ENCODE peak calls at places on chromosomes 11 and 22, in ten cellular contexts. I is adrenal gland; E is CD8-positive, alpha-beta memory T cell; M is left ventricle myocardium inferior; T is CD4-positive, alpha-beta T cell; Z is IMR-90; J is lower lobe of right lung; F is breast epithelium; P is K562; S is brain microvascular endothelial cell. D is an unnamed sample.

GRCh38 chr11:9047986-9048522 is 43.3 kb downstream of the SCUBE2 start:
- DNase-seq in I (no peak), E (no peak), M (no peak), T (no peak), Z (peak; percentile 34), J (no peak), F (no peak), P (no peak), S (no peak), D (no peak)

GRCh38 chr11:134949121-134949591 is 537.1 kb upstream of the B3GAT1 start:
- DNase-seq in I (peak; percentile 11), E (no peak), M (no peak), T (no peak), Z (peak; percentile 77), J (no peak), F (no peak), P (no peak), S (peak; percentile 72), D (peak; percentile 67)

GRCh38 chr22:26615149-26615548 is 2.7 kb downstream of the CRYBB1 start:
- DNase-seq in I (no peak), E (no peak), M (no peak), T (no peak), Z (no peak), J (no peak), F (no peak), P (no peak), S (no peak), D (no peak)

GRCh38 chr22:28935713-28936112 is 52.3 kb downstream of the ZNRF3 start:
- DNase-seq in I (no peak), E (no peak), M (no peak), T (no peak), Z (no peak), J (no peak), F (no peak), P (no peak), S (no peak), D (no peak)

GRCh38 chr11:68812526-68812925 is 29.2 kb downstream of the CPT1A start:
- DNase-seq in I (no peak), E (no peak), M (peak; percentile 27), T (no peak), Z (no peak), J (no peak), F (no peak), P (no peak), S (no peak), D (no peak)

GRCh38 chr11:63905179-63905578 is 11.8 kb downstream of the RCOR2 start:
- DNase-seq in I (no peak), E (no peak), M (no peak), T (no peak), Z (peak; percentile 19), J (no peak), F (no peak), P (no peak), S (no peak), D (no peak)

GRCh38 chr11:105862736-105863367 is 159.2 kb downstream of the MSANTD4 start:
- DNase-seq in I (no peak), E (peak; percentile 10), M (no peak), T (no peak), Z (peak; percentile 68), J (no peak), F (no peak), P (no peak), S (peak; percentile 52), D (peak; percentile 1)

GRCh38 chr11:114317738-114318137 is 21.5 kb downstream of the NNMT start:
- DNase-seq in I (no peak), E (no peak), M (peak; percentile 39), T (no peak), Z (peak; percentile 67), J (no peak), F (no peak), P (peak; percentile 53), S (no peak), D (no peak)

GRCh38 chr11:122803306-122803705 is 35.0 kb upstream of the CRTAM start:
- DNase-seq in I (no peak), E (no peak), M (no peak), T (no peak), Z (peak; percentile 79), J (no peak), F (no peak), P (no peak), S (peak; percentile 64), D (no peak)

GRCh38 chr22:30325065-30325720 is 1.5 kb downstream of the TBC1D10A start:
- DNase-seq in I (peak; percentile 84), E (no peak), M (no peak), T (no peak), Z (peak; percentile 90), J (no peak), F (no peak), P (no peak), S (peak; percentile 77), D (peak; percentile 79)

GRCh38 chr11:68643576-68643975 is 40.8 kb upstream of the GAL start:
- DNase-seq in I (no peak), E (no peak), M (no peak), T (no peak), Z (peak; percentile 21), J (no peak), F (no peak), P (peak; percentile 33), S (peak; percentile 27), D (no peak)

DNA sequence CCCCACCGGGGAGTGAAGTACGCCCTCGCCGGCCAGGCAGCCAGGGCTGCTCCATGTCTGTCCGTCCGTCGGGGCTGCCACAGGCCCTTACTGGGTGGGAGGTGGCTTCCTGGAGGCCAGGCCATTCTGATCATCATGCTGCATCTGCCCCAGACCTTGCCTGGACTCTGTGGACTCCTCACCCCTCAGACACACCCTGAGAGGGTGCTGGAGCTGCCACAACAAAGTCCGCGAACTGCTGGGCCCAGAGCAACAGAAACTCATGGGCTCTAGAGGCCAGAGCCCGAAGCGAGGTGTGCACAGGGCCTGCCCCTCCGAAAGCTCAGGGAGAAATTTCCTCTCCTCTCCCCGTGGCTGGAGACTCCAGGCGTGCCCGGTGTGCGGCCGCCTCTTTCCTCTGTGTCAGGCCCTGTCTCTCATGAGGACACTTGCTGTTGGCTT is 124.2 kb downstream of the KCNQ1OT1 start:
- DNase-seq in I (peak; percentile 1), E (no peak), M (peak; percentile 11), T (no peak), Z (no peak), J (peak; percentile 36), F (peak; percentile 41), P (no peak), S (no peak), D (no peak)
- H3K27ac ChIP-seq in I (no peak overlapping the region), E (no peak overlapping the region), M (no peak overlapping the region), T (no peak overlapping the region), Z (no peak overlapping the region), J (no peak overlapping the region), F (peak overlapping the region; percentile 68), P (no peak overlapping the region), S (no peak overlapping the region), D (no peak overlapping the region)

GRCh38 chr11:75944515-75944914 is 129.5 kb downstream of the UVRAG start:
- DNase-seq in I (no peak), E (no peak), M (no peak), T (no peak), Z (no peak), J (no peak), F (no peak), P (no peak), S (no peak), D (no peak)

GRCh38 chr11:75949023-75949672 is 134.1 kb downstream of the UVRAG start:
- DNase-seq in I (no peak), E (no peak), M (no peak), T (no peak), Z (peak; percentile 17), J (no peak), F (no peak), P (no peak), S (no peak), D (no peak)

GRCh38 chr11:75945925-75946324 is 130.9 kb downstream of the UVRAG start:
- DNase-seq in I (no peak), E (no peak), M (no peak), T (no peak), Z (no peak), J (no peak), F (no peak), P (no peak), S (no peak), D (no peak)

GRCh38 chr11:75950141-75950540 is 135.1 kb downstream of the UVRAG start:
- DNase-seq in I (no peak), E (no peak), M (no peak), T (no peak), Z (no peak), J (no peak), F (no peak), P (no peak), S (no peak), D (no peak)

DNA sequence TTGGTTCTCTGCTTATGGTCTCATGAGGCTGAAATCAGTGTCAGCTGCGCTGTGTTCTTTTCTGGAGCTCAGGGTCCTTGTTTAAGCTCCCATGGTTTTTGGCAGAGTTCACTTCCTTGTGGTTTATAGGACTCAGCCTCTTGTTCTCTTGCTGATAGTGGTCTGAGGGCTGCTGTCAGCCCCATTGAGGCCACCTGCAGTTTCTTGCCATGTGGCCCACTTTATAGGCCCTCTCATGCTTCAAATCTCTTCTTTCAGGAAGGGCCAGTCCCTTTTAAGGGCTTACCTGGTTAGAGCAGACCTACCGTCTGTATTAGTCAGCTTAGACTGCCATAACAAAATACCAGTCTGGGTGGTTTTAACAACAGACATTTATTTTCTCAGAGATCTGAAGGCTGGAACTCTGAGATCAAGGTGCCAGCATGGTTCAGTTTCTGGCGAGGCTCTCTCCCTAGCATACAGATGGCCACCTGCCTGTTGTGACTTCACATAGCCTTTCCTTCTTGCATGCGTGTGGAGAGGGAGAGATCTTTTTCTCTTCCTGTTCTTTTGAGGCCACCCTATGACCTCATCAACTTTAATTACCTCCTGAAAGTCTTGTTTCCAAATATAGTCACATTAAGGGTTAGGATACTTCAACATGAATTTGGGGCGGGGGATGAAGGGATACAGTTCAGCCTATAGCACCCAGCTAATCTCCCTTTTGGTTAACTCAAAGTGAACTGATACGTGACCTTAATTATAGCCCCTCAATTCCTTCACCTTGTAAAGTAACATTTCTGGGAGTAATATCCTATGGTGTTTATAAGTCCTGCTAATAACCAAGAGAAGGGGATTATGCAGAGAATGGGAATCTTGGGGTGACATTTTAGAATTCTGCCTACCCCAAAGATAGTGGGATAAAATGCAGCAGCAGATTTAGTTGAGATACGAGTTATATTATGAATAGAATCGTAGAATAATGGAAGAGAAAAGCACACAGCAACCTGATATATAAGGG is 131.8 kb downstream of the UVRAG start:
- DNase-seq in I (peak; percentile 22), E (no peak), M (no peak), T (no peak), Z (peak; percentile 60), J (no peak), F (no peak), P (peak; percentile 13), S (peak; percentile 59), D (no peak)
- H3K27ac ChIP-seq in I (peak overlapping the region; percentile 1), E (no peak overlapping the region), M (peak overlapping the region; percentile 67), T (no peak overlapping the region), Z (no peak overlapping the region), J (no peak overlapping the region), F (peak overlapping the region; percentile 27), P (peak overlapping the region; percentile 35), S (no peak overlapping the region), D (no peak overlapping the region)

GRCh38 chr11:33016654-33017053 is 976 bp downstream of the DEPDC7 start:
- DNase-seq in I (no peak), E (no peak), M (no peak), T (no peak), Z (no peak), J (no peak), F (no peak), P (no peak), S (no peak), D (no peak)
- H3K27ac ChIP-seq in I (no peak overlapping the region), E (no peak overlapping the region), M (no peak overlapping the region), T (no peak overlapping the region), Z (no peak overlapping the region), J (no peak overlapping the region), F (no peak overlapping the region), P (no peak overlapping the region), S (no peak overlapping the region), D (peak overlapping the region; percentile 47)

GRCh38 chr22:33519974-33520903 is 400.0 kb downstream of the LARGE1 start:
- DNase-seq in I (no peak), E (no peak), M (no peak), T (no peak), Z (no peak), J (no peak), F (no peak), P (no peak), S (no peak), D (no peak)
- H3K27ac ChIP-seq in I (no peak overlapping the region), E (no peak overlapping the region), M (no peak overlapping the region), T (no peak overlapping the region), Z (no peak overlapping the region), J (no peak overlapping the region), F (no peak overlapping the region), P (no peak overlapping the region), S (no peak overlapping the region), D (no peak overlapping the region)